ENCODE peak calls at places on chromosomes 5 and 9, in five cellular contexts. One of them, this sample, is unnamed.

GRCh38 chr5:57915536-57915935 is 432.9 kb upstream of the ACTBL2 start:
- DNase-seq in tibial artery: no peak
- DNase-seq in epithelial cell of esophagus: no peak
- DNase-seq in stimulated activated CD8-positive, alpha-beta memory T cell treated with anti-CD3 and anti-CD28 coated beads, Interleukin-15, amount 100 ng/mL, for 4 hours: no peak
- DNase-seq in stimulated activated CD4-positive, alpha-beta T cell treated with anti-CD3 and anti-CD28 coated beads, Interleukin-4, amount 100 ng/mL, for 24 hours: no peak
- DNase-seq in this sample: no peak

GRCh38 chr9:95718263-95718662 is 157.2 kb upstream of the ERCC6L2 start:
- DNase-seq in stimulated activated CD4-positive, alpha-beta T cell treated with anti-CD3 and anti-CD28 coated beads, Interleukin-4, amount 100 ng/mL, for 24 hours: no peak
- DNase-seq in stimulated activated CD8-positive, alpha-beta memory T cell treated with anti-CD3 and anti-CD28 coated beads, Interleukin-15, amount 100 ng/mL, for 4 hours: no peak
- DNase-seq in tibial artery: no peak
- DNase-seq in epithelial cell of esophagus: no peak
- DNase-seq in this sample: no peak

GRCh38 chr5:76804266-76804665 is 14.6 kb upstream of the F2RL1 start:
- DNase-seq in stimulated activated CD8-positive, alpha-beta memory T cell treated with anti-CD3 and anti-CD28 coated beads, Interleukin-15, amount 100 ng/mL, for 4 hours: no peak
- DNase-seq in stimulated activated CD4-positive, alpha-beta T cell treated with anti-CD3 and anti-CD28 coated beads, Interleukin-4, amount 100 ng/mL, for 24 hours: no peak
- DNase-seq in epithelial cell of esophagus: no peak
- DNase-seq in tibial artery: no peak
- DNase-seq in this sample: no peak

GRCh38 chr5:155799308-155799707 is 527.7 kb upstream of the SGCD start:
- DNase-seq in epithelial cell of esophagus: no peak
- DNase-seq in tibial artery: no peak
- DNase-seq in stimulated activated CD4-positive, alpha-beta T cell treated with anti-CD3 and anti-CD28 coated beads, Interleukin-4, amount 100 ng/mL, for 24 hours: no peak
- DNase-seq in stimulated activated CD8-positive, alpha-beta memory T cell treated with anti-CD3 and anti-CD28 coated beads, Interleukin-15, amount 100 ng/mL, for 4 hours: no peak
- DNase-seq in this sample: no peak

GRCh38 chr5:179863449-179864085 is 5.0 kb upstream of the MRNIP start:
- DNase-seq in tibial artery: no peak
- DNase-seq in epithelial cell of esophagus: no peak
- DNase-seq in stimulated activated CD8-positive, alpha-beta memory T cell treated with anti-CD3 and anti-CD28 coated beads, Interleukin-15, amount 100 ng/mL, for 4 hours: no peak
- DNase-seq in stimulated activated CD4-positive, alpha-beta T cell treated with anti-CD3 and anti-CD28 coated beads, Interleukin-4, amount 100 ng/mL, for 24 hours: no peak
- DNase-seq in this sample: no peak

GRCh38 chr5:175861337-175862130 is 9.8 kb upstream of the CPLX2 start:
- DNase-seq in stimulated activated CD8-positive, alpha-beta memory T cell treated with anti-CD3 and anti-CD28 coated beads, Interleukin-15, amount 100 ng/mL, for 4 hours: no peak
- DNase-seq in epithelial cell of esophagus: no peak
- DNase-seq in tibial artery: no peak
- DNase-seq in stimulated activated CD4-positive, alpha-beta T cell treated with anti-CD3 and anti-CD28 coated beads, Interleukin-4, amount 100 ng/mL, for 24 hours: no peak
- DNase-seq in this sample: no peak

GRCh38 chr9:116422119-116422979 is 264.8 kb upstream of the TRIM32 start:
- DNase-seq in tibial artery: no peak
- DNase-seq in epithelial cell of esophagus: no peak
- DNase-seq in stimulated activated CD8-positive, alpha-beta memory T cell treated with anti-CD3 and anti-CD28 coated beads, Interleukin-15, amount 100 ng/mL, for 4 hours: no peak
- DNase-seq in stimulated activated CD4-positive, alpha-beta T cell treated with anti-CD3 and anti-CD28 coated beads, Interleukin-4, amount 100 ng/mL, for 24 hours: no peak
- DNase-seq in this sample: no peak

GRCh38 chr5:58116346-58116745 is 343.5 kb downstream of the PLK2 start:
- DNase-seq in stimulated activated CD4-positive, alpha-beta T cell treated with anti-CD3 and anti-CD28 coated beads, Interleukin-4, amount 100 ng/mL, for 24 hours: no peak
- DNase-seq in stimulated activated CD8-positive, alpha-beta memory T cell treated with anti-CD3 and anti-CD28 coated beads, Interleukin-15, amount 100 ng/mL, for 4 hours: no peak
- DNase-seq in epithelial cell of esophagus: no peak
- DNase-seq in tibial artery: no peak
- DNase-seq in this sample: no peak

GRCh38 chr5:170985486-170985885 is 123.7 kb downstream of the RANBP17 start:
- DNase-seq in tibial artery: no peak
- DNase-seq in stimulated activated CD4-positive, alpha-beta T cell treated with anti-CD3 and anti-CD28 coated beads, Interleukin-4, amount 100 ng/mL, for 24 hours: no peak
- DNase-seq in epithelial cell of esophagus: peak
- DNase-seq in stimulated activated CD8-positive, alpha-beta memory T cell treated with anti-CD3 and anti-CD28 coated beads, Interleukin-15, amount 100 ng/mL, for 4 hours: no peak
- DNase-seq in this sample: peak

GRCh38 chr5:159452480-159453167 is 122.3 kb upstream of the IL12B start:
- DNase-seq in epithelial cell of esophagus: no peak
- DNase-seq in stimulated activated CD8-positive, alpha-beta memory T cell treated with anti-CD3 and anti-CD28 coated beads, Interleukin-15, amount 100 ng/mL, for 4 hours: no peak
- DNase-seq in stimulated activated CD4-positive, alpha-beta T cell treated with anti-CD3 and anti-CD28 coated beads, Interleukin-4, amount 100 ng/mL, for 24 hours: no peak
- DNase-seq in tibial artery: no peak
- DNase-seq in this sample: no peak

GRCh38 chr5:14880688-14881087 is 9.1 kb upstream of the ANKH start:
- DNase-seq in stimulated activated CD4-positive, alpha-beta T cell treated with anti-CD3 and anti-CD28 coated beads, Interleukin-4, amount 100 ng/mL, for 24 hours: no peak
- DNase-seq in epithelial cell of esophagus: peak
- DNase-seq in tibial artery: no peak
- DNase-seq in stimulated activated CD8-positive, alpha-beta memory T cell treated with anti-CD3 and anti-CD28 coated beads, Interleukin-15, amount 100 ng/mL, for 4 hours: no peak
- DNase-seq in this sample: no peak

GRCh38 chr9:116175616-116176015 is 22.0 kb downstream of the PAPPA start:
- DNase-seq in epithelial cell of esophagus: peak
- DNase-seq in tibial artery: no peak
- DNase-seq in stimulated activated CD8-positive, alpha-beta memory T cell treated with anti-CD3 and anti-CD28 coated beads, Interleukin-15, amount 100 ng/mL, for 4 hours: no peak
- DNase-seq in stimulated activated CD4-positive, alpha-beta T cell treated with anti-CD3 and anti-CD28 coated beads, Interleukin-4, amount 100 ng/mL, for 24 hours: no peak
- DNase-seq in this sample: no peak

GRCh38 chr5:149938791-149939358 is 5.7 kb downstream of the PDE6A start:
- DNase-seq in epithelial cell of esophagus: peak
- DNase-seq in stimulated activated CD4-positive, alpha-beta T cell treated with anti-CD3 and anti-CD28 coated beads, Interleukin-4, amount 100 ng/mL, for 24 hours: no peak
- DNase-seq in tibial artery: peak
- DNase-seq in stimulated activated CD8-positive, alpha-beta memory T cell treated with anti-CD3 and anti-CD28 coated beads, Interleukin-15, amount 100 ng/mL, for 4 hours: no peak
- DNase-seq in this sample: peak

GRCh38 chr9:99368341-99369326 is 146.6 kb downstream of the SEC61B start:
- DNase-seq in tibial artery: peak
- DNase-seq in stimulated activated CD8-positive, alpha-beta memory T cell treated with anti-CD3 and anti-CD28 coated beads, Interleukin-15, amount 100 ng/mL, for 4 hours: no peak
- DNase-seq in epithelial cell of esophagus: no peak
- DNase-seq in stimulated activated CD4-positive, alpha-beta T cell treated with anti-CD3 and anti-CD28 coated beads, Interleukin-4, amount 100 ng/mL, for 24 hours: no peak
- DNase-seq in this sample: peak

GRCh38 chr5:82295144-82295543 is 17.0 kb upstream of the RPS23 start:
- DNase-seq in epithelial cell of esophagus: peak
- DNase-seq in stimulated activated CD8-positive, alpha-beta memory T cell treated with anti-CD3 and anti-CD28 coated beads, Interleukin-15, amount 100 ng/mL, for 4 hours: no peak
- DNase-seq in tibial artery: no peak
- DNase-seq in stimulated activated CD4-positive, alpha-beta T cell treated with anti-CD3 and anti-CD28 coated beads, Interleukin-4, amount 100 ng/mL, for 24 hours: no peak
- DNase-seq in this sample: no peak

GRCh38 chr9:112041536-112042243 is 133.4 kb downstream of the SUSD1 start:
- DNase-seq in tibial artery: no peak
- DNase-seq in stimulated activated CD8-positive, alpha-beta memory T cell treated with anti-CD3 and anti-CD28 coated beads, Interleukin-15, amount 100 ng/mL, for 4 hours: no peak
- DNase-seq in stimulated activated CD4-positive, alpha-beta T cell treated with anti-CD3 and anti-CD28 coated beads, Interleukin-4, amount 100 ng/mL, for 24 hours: no peak
- DNase-seq in epithelial cell of esophagus: peak
- DNase-seq in this sample: peak

GRCh38 chr9:8750639-8751041 is 951.1 kb upstream of the DMAC1 start:
- DNase-seq in stimulated activated CD4-positive, alpha-beta T cell treated with anti-CD3 and anti-CD28 coated beads, Interleukin-4, amount 100 ng/mL, for 24 hours: no peak
- DNase-seq in epithelial cell of esophagus: no peak
- DNase-seq in tibial artery: no peak
- DNase-seq in stimulated activated CD8-positive, alpha-beta memory T cell treated with anti-CD3 and anti-CD28 coated beads, Interleukin-15, amount 100 ng/mL, for 4 hours: no peak
- DNase-seq in this sample: no peak

GRCh38 chr5:151150484-151151262 is 6.9 kb downstream of the ANXA6 start:
- DNase-seq in stimulated activated CD4-positive, alpha-beta T cell treated with anti-CD3 and anti-CD28 coated beads, Interleukin-4, amount 100 ng/mL, for 24 hours: peak
- DNase-seq in epithelial cell of esophagus: no peak
- DNase-seq in tibial artery: no peak
- DNase-seq in stimulated activated CD8-positive, alpha-beta memory T cell treated with anti-CD3 and anti-CD28 coated beads, Interleukin-15, amount 100 ng/mL, for 4 hours: no peak
- DNase-seq in this sample: peak

GRCh38 chr9:127158995-127159801 is 36.8 kb upstream of the ANGPTL2 start:
- DNase-seq in stimulated activated CD4-positive, alpha-beta T cell treated with anti-CD3 and anti-CD28 coated beads, Interleukin-4, amount 100 ng/mL, for 24 hours: no peak
- DNase-seq in epithelial cell of esophagus: peak
- DNase-seq in stimulated activated CD8-positive, alpha-beta memory T cell treated with anti-CD3 and anti-CD28 coated beads, Interleukin-15, amount 100 ng/mL, for 4 hours: no peak
- DNase-seq in tibial artery: no peak
- DNase-seq in this sample: peak

GRCh38 chr5:106601605-106602004 is 1069.1 kb downstream of the EFNA5 start:
- DNase-seq in epithelial cell of esophagus: peak
- DNase-seq in stimulated activated CD8-positive, alpha-beta memory T cell treated with anti-CD3 and anti-CD28 coated beads, Interleukin-15, amount 100 ng/mL, for 4 hours: no peak
- DNase-seq in tibial artery: no peak
- DNase-seq in stimulated activated CD4-positive, alpha-beta T cell treated with anti-CD3 and anti-CD28 coated beads, Interleukin-4, amount 100 ng/mL, for 24 hours: no peak
- DNase-seq in this sample: no peak

GRCh38 chr5:162496080-162496808 is 428.7 kb downstream of the GABRG2 start:
- DNase-seq in tibial artery: no peak
- DNase-seq in stimulated activated CD4-positive, alpha-beta T cell treated with anti-CD3 and anti-CD28 coated beads, Interleukin-4, amount 100 ng/mL, for 24 hours: no peak
- DNase-seq in stimulated activated CD8-positive, alpha-beta memory T cell treated with anti-CD3 and anti-CD28 coated beads, Interleukin-15, amount 100 ng/mL, for 4 hours: no peak
- DNase-seq in epithelial cell of esophagus: no peak
- DNase-seq in this sample: peak

GRCh38 chr5:79505138-79505537 is 8.8 kb downstream of the HOMER1 start:
- DNase-seq in stimulated activated CD8-positive, alpha-beta memory T cell treated with anti-CD3 and anti-CD28 coated beads, Interleukin-15, amount 100 ng/mL, for 4 hours: no peak
- DNase-seq in epithelial cell of esophagus: no peak
- DNase-seq in stimulated activated CD4-positive, alpha-beta T cell treated with anti-CD3 and anti-CD28 coated beads, Interleukin-4, amount 100 ng/mL, for 24 hours: no peak
- DNase-seq in tibial artery: no peak
- DNase-seq in this sample: no peak

GRCh38 chr5:1038417-1039209 is 30.0 kb downstream of the NKD2 start:
- DNase-seq in tibial artery: no peak
- DNase-seq in epithelial cell of esophagus: no peak
- DNase-seq in stimulated activated CD4-positive, alpha-beta T cell treated with anti-CD3 and anti-CD28 coated beads, Interleukin-4, amount 100 ng/mL, for 24 hours: no peak
- DNase-seq in stimulated activated CD8-positive, alpha-beta memory T cell treated with anti-CD3 and anti-CD28 coated beads, Interleukin-15, amount 100 ng/mL, for 4 hours: no peak
- DNase-seq in this sample: no peak

GRCh38 chr5:45532826-45533624 is 163.2 kb downstream of the HCN1 start:
- DNase-seq in stimulated activated CD8-positive, alpha-beta memory T cell treated with anti-CD3 and anti-CD28 coated beads, Interleukin-15, amount 100 ng/mL, for 4 hours: no peak
- DNase-seq in epithelial cell of esophagus: no peak
- DNase-seq in tibial artery: no peak
- DNase-seq in stimulated activated CD4-positive, alpha-beta T cell treated with anti-CD3 and anti-CD28 coated beads, Interleukin-4, amount 100 ng/mL, for 24 hours: no peak
- DNase-seq in this sample: no peak

GRCh38 chr9:17021379-17021970 is 113.4 kb upstream of the CNTLN start:
- DNase-seq in stimulated activated CD4-positive, alpha-beta T cell treated with anti-CD3 and anti-CD28 coated beads, Interleukin-4, amount 100 ng/mL, for 24 hours: no peak
- DNase-seq in stimulated activated CD8-positive, alpha-beta memory T cell treated with anti-CD3 and anti-CD28 coated beads, Interleukin-15, amount 100 ng/mL, for 4 hours: no peak
- DNase-seq in epithelial cell of esophagus: peak
- DNase-seq in tibial artery: no peak
- DNase-seq in this sample: peak

GRCh38 chr5:102763734-102764133 is 8.6 kb downstream of the PAM start:
- DNase-seq in stimulated activated CD4-positive, alpha-beta T cell treated with anti-CD3 and anti-CD28 coated beads, Interleukin-4, amount 100 ng/mL, for 24 hours: no peak
- DNase-seq in stimulated activated CD8-positive, alpha-beta memory T cell treated with anti-CD3 and anti-CD28 coated beads, Interleukin-15, amount 100 ng/mL, for 4 hours: no peak
- DNase-seq in epithelial cell of esophagus: no peak
- DNase-seq in tibial artery: no peak
- DNase-seq in this sample: no peak

GRCh38 chr5:6291961-6292360 is 86.4 kb downstream of the MED10 start:
- DNase-seq in epithelial cell of esophagus: peak
- DNase-seq in tibial artery: no peak
- DNase-seq in stimulated activated CD8-positive, alpha-beta memory T cell treated with anti-CD3 and anti-CD28 coated beads, Interleukin-15, amount 100 ng/mL, for 4 hours: no peak
- DNase-seq in stimulated activated CD4-positive, alpha-beta T cell treated with anti-CD3 and anti-CD28 coated beads, Interleukin-4, amount 100 ng/mL, for 24 hours: peak
- DNase-seq in this sample: peak

GRCh38 chr9:4670591-4670990 is 4.3 kb upstream of the SPATA6L start:
- DNase-seq in stimulated activated CD4-positive, alpha-beta T cell treated with anti-CD3 and anti-CD28 coated beads, Interleukin-4, amount 100 ng/mL, for 24 hours: no peak
- DNase-seq in stimulated activated CD8-positive, alpha-beta memory T cell treated with anti-CD3 and anti-CD28 coated beads, Interleukin-15, amount 100 ng/mL, for 4 hours: no peak
- DNase-seq in epithelial cell of esophagus: no peak
- DNase-seq in tibial artery: no peak
- DNase-seq in this sample: no peak

GRCh38 chr5:34587355-34588241 is 68.5 kb upstream of the RAI14 start:
- DNase-seq in stimulated activated CD8-positive, alpha-beta memory T cell treated with anti-CD3 and anti-CD28 coated beads, Interleukin-15, amount 100 ng/mL, for 4 hours: no peak
- DNase-seq in epithelial cell of esophagus: peak
- DNase-seq in stimulated activated CD4-positive, alpha-beta T cell treated with anti-CD3 and anti-CD28 coated beads, Interleukin-4, amount 100 ng/mL, for 24 hours: no peak
- DNase-seq in tibial artery: no peak
- DNase-seq in this sample: peak

GRCh38 chr5:132770476-132771159 is 6.4 kb downstream of the SEPTIN8 start:
- DNase-seq in tibial artery: peak
- DNase-seq in epithelial cell of esophagus: no peak
- DNase-seq in stimulated activated CD4-positive, alpha-beta T cell treated with anti-CD3 and anti-CD28 coated beads, Interleukin-4, amount 100 ng/mL, for 24 hours: no peak
- DNase-seq in stimulated activated CD8-positive, alpha-beta memory T cell treated with anti-CD3 and anti-CD28 coated beads, Interleukin-15, amount 100 ng/mL, for 4 hours: no peak
- DNase-seq in this sample: peak

GRCh38 chr5:135890867-135891266 is 4.8 kb downstream of the IL9 start:
- DNase-seq in tibial artery: no peak
- DNase-seq in epithelial cell of esophagus: no peak
- DNase-seq in stimulated activated CD4-positive, alpha-beta T cell treated with anti-CD3 and anti-CD28 coated beads, Interleukin-4, amount 100 ng/mL, for 24 hours: peak
- DNase-seq in stimulated activated CD8-positive, alpha-beta memory T cell treated with anti-CD3 and anti-CD28 coated beads, Interleukin-15, amount 100 ng/mL, for 4 hours: no peak
- DNase-seq in this sample: no peak

GRCh38 chr9:104302775-104303174 is 201.3 kb upstream of the OR13F1 start:
- DNase-seq in stimulated activated CD8-positive, alpha-beta memory T cell treated with anti-CD3 and anti-CD28 coated beads, Interleukin-15, amount 100 ng/mL, for 4 hours: no peak
- DNase-seq in epithelial cell of esophagus: no peak
- DNase-seq in tibial artery: no peak
- DNase-seq in stimulated activated CD4-positive, alpha-beta T cell treated with anti-CD3 and anti-CD28 coated beads, Interleukin-4, amount 100 ng/mL, for 24 hours: no peak
- DNase-seq in this sample: no peak

GRCh38 chr5:154390746-154391359 is 54.9 kb upstream of the SAP30L start:
- DNase-seq in epithelial cell of esophagus: no peak
- DNase-seq in tibial artery: no peak
- DNase-seq in stimulated activated CD4-positive, alpha-beta T cell treated with anti-CD3 and anti-CD28 coated beads, Interleukin-4, amount 100 ng/mL, for 24 hours: no peak
- DNase-seq in stimulated activated CD8-positive, alpha-beta memory T cell treated with anti-CD3 and anti-CD28 coated beads, Interleukin-15, amount 100 ng/mL, for 4 hours: no peak
- DNase-seq in this sample: no peak

GRCh38 chr5:136123236-136123768 is 9.3 kb upstream of the SMAD5 start:
- DNase-seq in stimulated activated CD4-positive, alpha-beta T cell treated with anti-CD3 and anti-CD28 coated beads, Interleukin-4, amount 100 ng/mL, for 24 hours: no peak
- DNase-seq in tibial artery: no peak
- DNase-seq in epithelial cell of esophagus: peak
- DNase-seq in stimulated activated CD8-positive, alpha-beta memory T cell treated with anti-CD3 and anti-CD28 coated beads, Interleukin-15, amount 100 ng/mL, for 4 hours: no peak
- DNase-seq in this sample: no peak

GRCh38 chr5:52728201-52728600 is 59.5 kb upstream of the ITGA1 start:
- DNase-seq in stimulated activated CD4-positive, alpha-beta T cell treated with anti-CD3 and anti-CD28 coated beads, Interleukin-4, amount 100 ng/mL, for 24 hours: no peak
- DNase-seq in tibial artery: no peak
- DNase-seq in stimulated activated CD8-positive, alpha-beta memory T cell treated with anti-CD3 and anti-CD28 coated beads, Interleukin-15, amount 100 ng/mL, for 4 hours: no peak
- DNase-seq in epithelial cell of esophagus: peak
- DNase-seq in this sample: no peak

GRCh38 chr5:68450245-68450852 is 234.8 kb downstream of the PIK3R1 start:
- DNase-seq in stimulated activated CD4-positive, alpha-beta T cell treated with anti-CD3 and anti-CD28 coated beads, Interleukin-4, amount 100 ng/mL, for 24 hours: no peak
- DNase-seq in stimulated activated CD8-positive, alpha-beta memory T cell treated with anti-CD3 and anti-CD28 coated beads, Interleukin-15, amount 100 ng/mL, for 4 hours: no peak
- DNase-seq in epithelial cell of esophagus: peak
- DNase-seq in tibial artery: no peak
- DNase-seq in this sample: no peak

GRCh38 chr5:155087036-155087435 is 73.5 kb downstream of the KIF4B start:
- DNase-seq in stimulated activated CD8-positive, alpha-beta memory T cell treated with anti-CD3 and anti-CD28 coated beads, Interleukin-15, amount 100 ng/mL, for 4 hours: no peak
- DNase-seq in tibial artery: no peak
- DNase-seq in stimulated activated CD4-positive, alpha-beta T cell treated with anti-CD3 and anti-CD28 coated beads, Interleukin-4, amount 100 ng/mL, for 24 hours: no peak
- DNase-seq in epithelial cell of esophagus: peak
- DNase-seq in this sample: peak

GRCh38 chr5:10590226-10591047 is 26.6 kb downstream of the ANKRD33B start:
- DNase-seq in epithelial cell of esophagus: peak
- DNase-seq in stimulated activated CD8-positive, alpha-beta memory T cell treated with anti-CD3 and anti-CD28 coated beads, Interleukin-15, amount 100 ng/mL, for 4 hours: no peak
- DNase-seq in tibial artery: no peak
- DNase-seq in stimulated activated CD4-positive, alpha-beta T cell treated with anti-CD3 and anti-CD28 coated beads, Interleukin-4, amount 100 ng/mL, for 24 hours: no peak
- DNase-seq in this sample: no peak

GRCh38 chr5:17828709-17829108 is 194.4 kb downstream of the TAF11L14 start:
- DNase-seq in epithelial cell of esophagus: peak
- DNase-seq in tibial artery: no peak
- DNase-seq in stimulated activated CD4-positive, alpha-beta T cell treated with anti-CD3 and anti-CD28 coated beads, Interleukin-4, amount 100 ng/mL, for 24 hours: no peak
- DNase-seq in stimulated activated CD8-positive, alpha-beta memory T cell treated with anti-CD3 and anti-CD28 coated beads, Interleukin-15, amount 100 ng/mL, for 4 hours: no peak
- DNase-seq in this sample: no peak

This sample was measured in AG10803.